ENCODE peak calls at places on chromosome 15, in five cellular contexts. I is left colon; H is stimulated activated CD4-positive, alpha-beta T cell treated with anti-CD3 and anti-CD28 coated beads, TNF-alpha, amount 100 ng/mL, for 4 hours; N is astrocyte of the spinal cord; Y is RWPE1. K is an unnamed sample.

GRCh38 chr15:42130246-42130986 is 26.0 kb downstream of the PLA2G4F start:
- DNase-seq in I (no peak), H (no peak), N (no peak), Y (no peak), K (no peak)

GRCh38 chr15:64282701-64283100 is 73.3 kb downstream of the CSNK1G1 start:
- DNase-seq in I (no peak), H (no peak), N (no peak), Y (no peak), K (no peak)

GRCh38 chr15:46089438-46090044 is 454.7 kb downstream of the SQOR start:
- DNase-seq in I (no peak), H (no peak), N (no peak), Y (no peak), K (no peak)

GRCh38 chr15:65633752-65634151 is 12.0 kb downstream of the SLC24A1 start:
- DNase-seq in I (no peak), H (no peak), N (no peak), Y (no peak), K (no peak)

GRCh38 chr15:45715528-45715927 is 80.7 kb downstream of the SQOR start:
- DNase-seq in I (no peak), H (no peak), N (peak), Y (no peak), K (peak)

GRCh38 chr15:73079570-73079969 is 27.3 kb downstream of the NEO1 start:
- DNase-seq in I (no peak), H (no peak), N (no peak), Y (no peak), K (no peak)

GRCh38 chr15:99103279-99103678 is 1.6 kb upstream of the SYNM start:
- DNase-seq in I (no peak), H (no peak), N (no peak), Y (no peak), K (no peak)

GRCh38 chr15:72685925-72686794 is at the start of the genes BBS4 and HIGD2B:
- DNase-seq in I (peak), H (peak), N (peak), Y (peak), K (peak)

GRCh38 chr15:34760909-34761308 is 6.1 kb upstream of the GJD2 start:
- DNase-seq in I (no peak), H (no peak), N (no peak), Y (no peak), K (no peak)